ENCODE peak calls at places on chromosomes 13 and 19, in eight cellular contexts. One of them, this sample, is unnamed. For H3K4me1, the result is how much of the 10 kb centered on the place peaks cover.

GRCh38 chr13:91348906-91349435 is 1.5 kb downstream of the MIR17HG start:
- DNase-seq in heart left ventricle: peak
- DNase-seq in heart right ventricle: peak
- DNase-seq in IMR-90: peak
- DNase-seq in iPS DF 6.9: peak
- DNase-seq in right cardiac atrium: peak
- DNase-seq in SK-N-SH: peak
- DNase-seq in effector memory CD4-positive, alpha-beta T cell: peak
- DNase-seq in this sample: peak

GRCh38 chr13:76271728-76272232 is 614.4 kb downstream of the KCTD12 start:
- DNase-seq in heart right ventricle: no peak
- DNase-seq in effector memory CD4-positive, alpha-beta T cell: no peak
- DNase-seq in right cardiac atrium: no peak
- DNase-seq in iPS DF 6.9: no peak
- DNase-seq in heart left ventricle: no peak
- DNase-seq in SK-N-SH: no peak
- DNase-seq in IMR-90: peak
- DNase-seq in this sample: no peak

GRCh38 chr13:76878043-76878442 is 8.2 kb downstream of the KCTD12 start:
- DNase-seq in heart right ventricle: no peak
- DNase-seq in effector memory CD4-positive, alpha-beta T cell: no peak
- DNase-seq in iPS DF 6.9: no peak
- DNase-seq in heart left ventricle: no peak
- DNase-seq in IMR-90: no peak
- DNase-seq in SK-N-SH: no peak
- DNase-seq in right cardiac atrium: no peak
- DNase-seq in this sample: no peak

GRCh38 chr19:33618884-33619283 is 2.9 kb upstream of the CHST8 start:
- DNase-seq in IMR-90: no peak
- DNase-seq in iPS DF 6.9: no peak
- DNase-seq in SK-N-SH: no peak
- DNase-seq in heart left ventricle: no peak
- DNase-seq in effector memory CD4-positive, alpha-beta T cell: no peak
- DNase-seq in heart right ventricle: no peak
- DNase-seq in right cardiac atrium: no peak
- DNase-seq in this sample: no peak

GRCh38 chr19:38736413-38737280 is 7.6 kb downstream of the CAPN12 start:
- DNase-seq in heart right ventricle: peak
- DNase-seq in SK-N-SH: peak
- DNase-seq in iPS DF 6.9: no peak
- DNase-seq in heart left ventricle: no peak
- DNase-seq in right cardiac atrium: peak
- DNase-seq in IMR-90: no peak
- DNase-seq in effector memory CD4-positive, alpha-beta T cell: peak
- DNase-seq in this sample: no peak

GRCh38 chr13:51916962-51917361 is 55.2 kb downstream of the CCDC70 start:
- DNase-seq in heart left ventricle: no peak
- DNase-seq in SK-N-SH: no peak
- DNase-seq in heart right ventricle: no peak
- DNase-seq in IMR-90: no peak
- DNase-seq in iPS DF 6.9: no peak
- DNase-seq in effector memory CD4-positive, alpha-beta T cell: no peak
- DNase-seq in right cardiac atrium: no peak
- DNase-seq in this sample: no peak

GRCh38 chr19:51338563-51339312 is 3.2 kb downstream of the VSIG10L start:
- DNase-seq in right cardiac atrium: peak
- DNase-seq in heart left ventricle: peak
- DNase-seq in IMR-90: peak
- DNase-seq in heart right ventricle: peak
- DNase-seq in SK-N-SH: peak
- DNase-seq in iPS DF 6.9: no peak
- DNase-seq in effector memory CD4-positive, alpha-beta T cell: peak
- DNase-seq in this sample: peak

GRCh38 chr13:73090116-73090811 is 31.5 kb downstream of the KLF5 start:
- DNase-seq in right cardiac atrium: no peak
- DNase-seq in iPS DF 6.9: peak
- DNase-seq in IMR-90: peak
- DNase-seq in SK-N-SH: no peak
- DNase-seq in heart right ventricle: no peak
- DNase-seq in effector memory CD4-positive, alpha-beta T cell: no peak
- DNase-seq in heart left ventricle: no peak
- DNase-seq in this sample: no peak

GRCh38 chr13:110108348-110109139 is 198.4 kb downstream of the COL4A1 start:
- DNase-seq in heart right ventricle: peak
- DNase-seq in SK-N-SH: peak
- DNase-seq in iPS DF 6.9: no peak
- DNase-seq in IMR-90: peak
- DNase-seq in heart left ventricle: peak
- DNase-seq in right cardiac atrium: peak
- DNase-seq in effector memory CD4-positive, alpha-beta T cell: no peak
- DNase-seq in this sample: peak

GRCh38 chr13:113528101-113528797 is 37.7 kb upstream of the DCUN1D2 start:
- DNase-seq in SK-N-SH: no peak
- DNase-seq in heart left ventricle: no peak
- DNase-seq in IMR-90: no peak
- DNase-seq in iPS DF 6.9: no peak
- DNase-seq in right cardiac atrium: peak
- DNase-seq in heart right ventricle: no peak
- DNase-seq in effector memory CD4-positive, alpha-beta T cell: no peak
- DNase-seq in this sample: no peak

GRCh38 chr13:28000567-28000966 is 12.1 kb upstream of the URAD start:
- DNase-seq in IMR-90: no peak
- DNase-seq in heart right ventricle: no peak
- DNase-seq in SK-N-SH: no peak
- DNase-seq in heart left ventricle: no peak
- DNase-seq in effector memory CD4-positive, alpha-beta T cell: no peak
- DNase-seq in iPS DF 6.9: no peak
- DNase-seq in right cardiac atrium: no peak
- DNase-seq in this sample: no peak

GRCh38 chr19:44643605-44644390 is at the start of gene PVR:
- DNase-seq in IMR-90: peak
- DNase-seq in heart left ventricle: peak
- DNase-seq in SK-N-SH: peak
- DNase-seq in heart right ventricle: peak
- DNase-seq in effector memory CD4-positive, alpha-beta T cell: no peak
- DNase-seq in right cardiac atrium: peak
- DNase-seq in iPS DF 6.9: no peak
- DNase-seq in this sample: peak

GRCh38 chr19:11410682-11411081 is 8.4 kb downstream of the RGL3 start:
- DNase-seq in heart right ventricle: no peak
- DNase-seq in SK-N-SH: no peak
- DNase-seq in effector memory CD4-positive, alpha-beta T cell: no peak
- DNase-seq in iPS DF 6.9: no peak
- DNase-seq in IMR-90: peak
- DNase-seq in right cardiac atrium: no peak
- DNase-seq in heart left ventricle: no peak
- DNase-seq in this sample: no peak

GRCh38 chr13:73672492-73672891 is 461.7 kb downstream of the KLF12 start:
- DNase-seq in effector memory CD4-positive, alpha-beta T cell: no peak
- DNase-seq in heart left ventricle: no peak
- DNase-seq in right cardiac atrium: no peak
- DNase-seq in IMR-90: no peak
- DNase-seq in SK-N-SH: no peak
- DNase-seq in iPS DF 6.9: no peak
- DNase-seq in heart right ventricle: no peak
- DNase-seq in this sample: no peak

GRCh38 chr13:51520524-51520923 is 63.7 kb upstream of the WDFY2 start:
- DNase-seq in SK-N-SH: no peak
- DNase-seq in right cardiac atrium: no peak
- DNase-seq in iPS DF 6.9: no peak
- DNase-seq in IMR-90: peak
- DNase-seq in heart right ventricle: no peak
- DNase-seq in effector memory CD4-positive, alpha-beta T cell: no peak
- DNase-seq in heart left ventricle: no peak
- DNase-seq in this sample: no peak

GRCh38 chr19:3788991-3789778 is 3.0 kb upstream of the MATK start:
- DNase-seq in right cardiac atrium: no peak
- DNase-seq in heart left ventricle: no peak
- DNase-seq in iPS DF 6.9: no peak
- DNase-seq in SK-N-SH: no peak
- DNase-seq in IMR-90: no peak
- DNase-seq in heart right ventricle: no peak
- DNase-seq in effector memory CD4-positive, alpha-beta T cell: no peak
- DNase-seq in this sample: no peak

GRCh38 chr13:24269803-24270202 is 39.6 kb upstream of the C1QTNF9 start:
- DNase-seq in heart right ventricle: no peak
- DNase-seq in iPS DF 6.9: no peak
- DNase-seq in IMR-90: peak
- DNase-seq in right cardiac atrium: no peak
- DNase-seq in SK-N-SH: no peak
- DNase-seq in heart left ventricle: no peak
- DNase-seq in effector memory CD4-positive, alpha-beta T cell: no peak
- DNase-seq in this sample: no peak
- H3K4me1 ChIP-seq in heart right ventricle: under half
- H3K4me1 ChIP-seq in iPS DF 6.9: under half
- H3K4me1 ChIP-seq in IMR-90: under half
- H3K4me1 ChIP-seq in right cardiac atrium: under half
- H3K4me1 ChIP-seq in SK-N-SH: under half
- H3K4me1 ChIP-seq in heart left ventricle: under half
- H3K4me1 ChIP-seq in effector memory CD4-positive, alpha-beta T cell: half or more
- H3K4me1 ChIP-seq in this sample: under half

DNA sequence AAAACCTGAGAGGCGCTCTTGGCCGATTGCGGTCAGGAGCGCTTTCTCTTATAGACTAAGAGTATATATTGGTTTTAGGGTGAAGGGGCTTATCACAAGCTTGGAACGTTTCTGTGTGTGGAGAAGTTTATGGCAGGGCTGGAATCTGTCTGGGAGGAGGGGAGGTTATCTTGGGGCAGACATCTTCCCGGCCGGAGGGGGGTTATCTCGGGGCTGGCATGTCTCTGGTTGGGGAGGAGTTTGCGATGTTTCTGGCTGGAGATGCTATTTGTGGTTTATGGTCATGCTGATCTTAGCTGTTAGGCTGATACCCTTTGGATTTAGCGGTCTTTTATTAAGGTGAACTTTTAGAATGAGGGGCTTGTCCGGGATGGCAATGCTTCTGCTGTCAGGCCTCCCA is 18.4 kb downstream of the KDM4B start:
- DNase-seq in right cardiac atrium: peak
- DNase-seq in IMR-90: no peak
- DNase-seq in heart right ventricle: no peak
- DNase-seq in effector memory CD4-positive, alpha-beta T cell: no peak
- DNase-seq in iPS DF 6.9: no peak
- DNase-seq in SK-N-SH: no peak
- DNase-seq in heart left ventricle: no peak
- DNase-seq in this sample: no peak
- H3K4me1 ChIP-seq in right cardiac atrium: under half
- H3K4me1 ChIP-seq in IMR-90: under half
- H3K4me1 ChIP-seq in heart right ventricle: half or more
- H3K4me1 ChIP-seq in effector memory CD4-positive, alpha-beta T cell: under half
- H3K4me1 ChIP-seq in iPS DF 6.9: under half
- H3K4me1 ChIP-seq in SK-N-SH: under half
- H3K4me1 ChIP-seq in heart left ventricle: under half
- H3K4me1 ChIP-seq in this sample: under half

DNA sequence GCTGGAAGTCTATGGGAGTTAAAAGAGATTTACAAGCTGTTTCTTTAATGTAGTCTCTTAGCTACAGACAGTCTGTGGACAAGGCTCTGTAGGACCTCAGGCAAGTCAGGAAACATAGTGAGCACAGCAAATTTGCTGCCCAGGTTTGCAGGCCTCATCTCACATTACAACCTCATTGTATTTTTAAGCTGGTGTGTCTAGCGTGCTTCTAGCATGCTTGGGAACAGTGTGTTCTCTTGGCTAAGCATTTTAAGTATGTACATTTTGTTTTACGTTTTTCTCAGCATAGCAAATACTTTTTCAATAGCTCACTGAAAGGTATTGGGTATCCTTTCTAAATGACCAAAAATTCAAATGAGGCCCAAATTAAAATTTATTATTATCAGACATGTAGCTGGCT is 113.2 kb downstream of the STARD13 start:
- DNase-seq in heart right ventricle: no peak
- DNase-seq in IMR-90: no peak
- DNase-seq in effector memory CD4-positive, alpha-beta T cell: no peak
- DNase-seq in right cardiac atrium: no peak
- DNase-seq in iPS DF 6.9: no peak
- DNase-seq in SK-N-SH: no peak
- DNase-seq in heart left ventricle: no peak
- DNase-seq in this sample: no peak
- H3K4me1 ChIP-seq in heart right ventricle: under half
- H3K4me1 ChIP-seq in IMR-90: under half
- H3K4me1 ChIP-seq in effector memory CD4-positive, alpha-beta T cell: under half
- H3K4me1 ChIP-seq in right cardiac atrium: under half
- H3K4me1 ChIP-seq in iPS DF 6.9: under half
- H3K4me1 ChIP-seq in SK-N-SH: half or more
- H3K4me1 ChIP-seq in heart left ventricle: under half
- H3K4me1 ChIP-seq in this sample: under half

GRCh38 chr19:48330012-48330681 is 4.8 kb downstream of the EMP3 start:
- DNase-seq in right cardiac atrium: peak
- DNase-seq in heart right ventricle: peak
- DNase-seq in iPS DF 6.9: no peak
- DNase-seq in IMR-90: no peak
- DNase-seq in effector memory CD4-positive, alpha-beta T cell: peak
- DNase-seq in heart left ventricle: peak
- DNase-seq in SK-N-SH: peak
- DNase-seq in this sample: peak

GRCh38 chr19:48325265-48325910 is at the start of gene EMP3:
- DNase-seq in heart left ventricle: peak
- DNase-seq in SK-N-SH: no peak
- DNase-seq in IMR-90: peak
- DNase-seq in right cardiac atrium: peak
- DNase-seq in heart right ventricle: peak
- DNase-seq in effector memory CD4-positive, alpha-beta T cell: peak
- DNase-seq in iPS DF 6.9: no peak
- DNase-seq in this sample: peak

GRCh38 chr19:48332662-48333466 is 7.5 kb downstream of the EMP3 start:
- DNase-seq in heart right ventricle: peak
- DNase-seq in iPS DF 6.9: no peak
- DNase-seq in IMR-90: peak
- DNase-seq in effector memory CD4-positive, alpha-beta T cell: peak
- DNase-seq in right cardiac atrium: peak
- DNase-seq in heart left ventricle: peak
- DNase-seq in SK-N-SH: peak
- DNase-seq in this sample: peak

GRCh38 chr19:48332351-48332661 is 7.0 kb downstream of the EMP3 start:
- DNase-seq in iPS DF 6.9: no peak
- DNase-seq in effector memory CD4-positive, alpha-beta T cell: no peak
- DNase-seq in heart right ventricle: no peak
- DNase-seq in right cardiac atrium: no peak
- DNase-seq in heart left ventricle: no peak
- DNase-seq in IMR-90: no peak
- DNase-seq in SK-N-SH: no peak
- DNase-seq in this sample: no peak

DNA sequence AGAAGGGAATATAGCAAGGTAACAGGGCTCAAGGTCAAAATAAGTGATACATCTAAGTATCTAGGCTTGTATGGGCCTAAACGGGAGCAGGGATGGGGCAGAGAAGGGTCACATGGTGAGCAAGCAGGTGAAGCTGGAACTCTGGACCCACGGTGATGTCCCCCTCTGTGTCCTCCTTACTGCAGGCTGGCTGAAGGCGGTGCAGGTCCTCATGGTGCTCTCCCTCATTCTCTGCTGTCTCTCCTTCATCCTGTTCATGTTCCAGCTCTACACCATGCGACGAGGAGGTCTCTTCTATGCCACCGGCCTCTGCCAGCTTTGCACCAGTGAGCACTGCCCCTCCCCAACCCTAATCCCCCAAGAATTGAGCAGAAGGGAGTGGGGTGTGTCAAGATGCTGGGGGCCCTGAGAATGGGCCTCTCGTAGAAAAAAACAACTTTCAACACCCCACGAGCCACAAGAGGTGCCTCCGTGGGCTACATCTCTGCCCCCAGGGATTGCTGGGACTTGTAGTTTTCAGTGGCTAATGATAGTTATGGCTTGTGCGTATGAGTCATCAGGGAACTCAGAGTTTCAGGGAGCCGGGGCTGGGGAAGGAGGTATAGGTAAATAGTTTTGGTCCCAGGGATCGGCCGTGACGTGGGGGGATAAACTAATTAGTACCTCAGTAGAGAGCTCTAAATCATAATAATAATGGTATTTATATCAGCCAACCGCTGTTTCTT is 4.0 kb downstream of the EMP3 start:
- DNase-seq in effector memory CD4-positive, alpha-beta T cell: no peak
- DNase-seq in heart left ventricle: no peak
- DNase-seq in iPS DF 6.9: no peak
- DNase-seq in heart right ventricle: no peak
- DNase-seq in right cardiac atrium: no peak
- DNase-seq in IMR-90: peak
- DNase-seq in SK-N-SH: no peak
- DNase-seq in this sample: no peak
- H3K4me1 ChIP-seq in effector memory CD4-positive, alpha-beta T cell: half or more
- H3K4me1 ChIP-seq in heart left ventricle: under half
- H3K4me1 ChIP-seq in iPS DF 6.9: under half
- H3K4me1 ChIP-seq in heart right ventricle: under half
- H3K4me1 ChIP-seq in right cardiac atrium: under half
- H3K4me1 ChIP-seq in IMR-90: under half
- H3K4me1 ChIP-seq in SK-N-SH: under half
- H3K4me1 ChIP-seq in this sample: under half

This sample was measured in tibial nerve.